ENCODE peak calls at places on chromosomes 6 and 20, in six cellular contexts. One of them, this sample, is unnamed.

GRCh38 chr6:108666656-108667260 is 106.0 kb downstream of the FOXO3 start:
- DNase-seq in lower lobe of right lung: no peak
- DNase-seq in HFFc6: no peak
- DNase-seq in PC-3: no peak
- DNase-seq in Calu3: no peak
- DNase-seq in nephron progenitor cell: no peak
- DNase-seq in this sample: no peak

GRCh38 chr6:16106991-16107787 is 21.7 kb upstream of the MYLIP start:
- DNase-seq in lower lobe of right lung: no peak
- DNase-seq in HFFc6: no peak
- DNase-seq in PC-3: no peak
- DNase-seq in Calu3: no peak
- DNase-seq in nephron progenitor cell: no peak
- DNase-seq in this sample: no peak

GRCh38 chr20:51547951-51548350 is 5.4 kb upstream of the NFATC2 start:
- DNase-seq in lower lobe of right lung: no peak
- DNase-seq in HFFc6: no peak
- DNase-seq in PC-3: no peak
- DNase-seq in Calu3: no peak
- DNase-seq in nephron progenitor cell: no peak
- DNase-seq in this sample: no peak

GRCh38 chr20:63387917-63388316 is 26.8 kb upstream of the CHRNA4 start:
- DNase-seq in lower lobe of right lung: no peak
- DNase-seq in HFFc6: no peak
- DNase-seq in PC-3: no peak
- DNase-seq in Calu3: no peak
- DNase-seq in nephron progenitor cell: no peak
- DNase-seq in this sample: no peak

GRCh38 chr6:75830959-75831885 is 82.2 kb downstream of the MYO6 start:
- DNase-seq in lower lobe of right lung: no peak
- DNase-seq in HFFc6: peak
- DNase-seq in PC-3: no peak
- DNase-seq in Calu3: no peak
- DNase-seq in nephron progenitor cell: no peak
- DNase-seq in this sample: no peak

GRCh38 chr6:132445201-132445951 is 44.1 kb upstream of the MOXD1 start:
- DNase-seq in lower lobe of right lung: no peak
- DNase-seq in HFFc6: peak
- DNase-seq in PC-3: peak
- DNase-seq in Calu3: no peak
- DNase-seq in nephron progenitor cell: no peak
- DNase-seq in this sample: no peak

GRCh38 chr6:46473866-46474265 is 17.4 kb downstream of the RCAN2 start:
- DNase-seq in lower lobe of right lung: no peak
- DNase-seq in HFFc6: peak
- DNase-seq in PC-3: no peak
- DNase-seq in Calu3: no peak
- DNase-seq in nephron progenitor cell: no peak
- DNase-seq in this sample: no peak

GRCh38 chr20:51262240-51262639 is 239.3 kb upstream of the KCNG1 start:
- DNase-seq in lower lobe of right lung: no peak
- DNase-seq in HFFc6: no peak
- DNase-seq in PC-3: no peak
- DNase-seq in Calu3: no peak
- DNase-seq in nephron progenitor cell: no peak
- DNase-seq in this sample: no peak

GRCh38 chr20:62352402-62353288 is 14.5 kb downstream of the LAMA5 start:
- DNase-seq in lower lobe of right lung: no peak
- DNase-seq in HFFc6: no peak
- DNase-seq in PC-3: peak
- DNase-seq in Calu3: no peak
- DNase-seq in nephron progenitor cell: no peak
- DNase-seq in this sample: no peak

DNA sequence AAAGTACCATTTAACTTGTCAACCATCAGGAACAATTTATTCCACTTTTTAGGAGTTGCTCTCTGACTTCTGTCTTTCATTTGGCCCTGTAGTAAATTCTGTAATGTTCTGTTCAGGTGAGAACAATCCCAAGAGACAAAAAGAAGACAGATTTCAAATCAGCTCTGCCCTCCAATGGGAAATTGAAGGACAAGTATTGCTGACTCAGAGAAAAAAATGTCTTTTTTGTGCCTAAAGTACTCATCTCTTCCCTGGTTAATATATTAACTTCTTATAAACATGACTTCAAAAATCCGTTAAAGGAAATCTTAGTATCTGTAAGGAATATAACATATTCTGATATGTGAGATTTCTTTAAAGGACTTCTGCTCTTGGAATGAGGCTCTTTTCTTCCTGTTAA is 38.6 kb upstream of the SCGN start:
- DNase-seq in lower lobe of right lung: no peak
- DNase-seq in HFFc6: no peak
- DNase-seq in PC-3: no peak
- DNase-seq in Calu3: no peak
- DNase-seq in nephron progenitor cell: no peak
- DNase-seq in this sample: no peak
- TF ChIP-seq CTCF in lower lobe of right lung: no peak
- TF ChIP-seq CTCF in HFFc6: no peak
- TF ChIP-seq CTCF in PC-3: no peak
- TF ChIP-seq CTCF in Calu3: no peak
- TF ChIP-seq CTCF in nephron progenitor cell: no peak
- TF ChIP-seq CTCF in this sample: no peak

GRCh38 chr20:38472513-38473352 is at the start of gene RALGAPB:
- DNase-seq in lower lobe of right lung: peak
- DNase-seq in HFFc6: peak
- DNase-seq in PC-3: peak
- DNase-seq in Calu3: peak
- DNase-seq in nephron progenitor cell: peak
- DNase-seq in this sample: peak

GRCh38 chr20:38477747-38478146 is 5.1 kb downstream of the RALGAPB start:
- DNase-seq in lower lobe of right lung: no peak
- DNase-seq in HFFc6: no peak
- DNase-seq in PC-3: no peak
- DNase-seq in Calu3: no peak
- DNase-seq in nephron progenitor cell: no peak
- DNase-seq in this sample: no peak

GRCh38 chr20:38471245-38471644 is 1.4 kb upstream of the RALGAPB start:
- DNase-seq in lower lobe of right lung: no peak
- DNase-seq in HFFc6: no peak
- DNase-seq in PC-3: no peak
- DNase-seq in Calu3: no peak
- DNase-seq in nephron progenitor cell: no peak
- DNase-seq in this sample: no peak

GRCh38 chr20:38471987-38472512 is 593 bp upstream of the RALGAPB start:
- DNase-seq in lower lobe of right lung: no peak
- DNase-seq in HFFc6: no peak
- DNase-seq in PC-3: no peak
- DNase-seq in Calu3: no peak
- DNase-seq in nephron progenitor cell: no peak
- DNase-seq in this sample: no peak

DNA sequence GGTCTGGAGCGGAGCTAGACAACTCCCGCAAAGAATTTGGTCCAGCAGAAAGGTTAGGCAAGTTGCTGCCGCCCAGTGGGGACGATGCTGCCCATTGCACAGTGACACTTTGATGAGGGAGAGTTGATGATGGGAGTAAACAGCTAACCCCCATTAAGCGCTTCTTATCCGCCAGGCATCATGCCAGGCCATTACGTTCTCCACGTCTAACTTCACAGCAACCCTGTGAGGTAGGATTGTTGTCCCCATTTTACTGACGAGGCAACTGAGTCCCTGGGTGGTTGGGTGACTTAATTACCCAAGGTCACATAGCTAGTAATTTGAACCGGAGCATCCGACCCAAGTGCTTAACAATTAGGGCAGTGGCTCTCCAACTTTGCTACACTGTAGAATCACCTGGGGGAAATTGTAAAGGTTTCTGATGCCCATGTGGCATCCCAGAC is 731 bp downstream of the RALGAPB start:
- DNase-seq in lower lobe of right lung: no peak
- DNase-seq in HFFc6: peak
- DNase-seq in PC-3: peak
- DNase-seq in Calu3: no peak
- DNase-seq in nephron progenitor cell: no peak
- DNase-seq in this sample: no peak
- TF ChIP-seq CTCF in lower lobe of right lung: no peak
- TF ChIP-seq CTCF in HFFc6: peak
- TF ChIP-seq CTCF in PC-3: peak
- TF ChIP-seq CTCF in Calu3: no peak
- TF ChIP-seq CTCF in nephron progenitor cell: no peak
- TF ChIP-seq CTCF in this sample: no peak

DNA sequence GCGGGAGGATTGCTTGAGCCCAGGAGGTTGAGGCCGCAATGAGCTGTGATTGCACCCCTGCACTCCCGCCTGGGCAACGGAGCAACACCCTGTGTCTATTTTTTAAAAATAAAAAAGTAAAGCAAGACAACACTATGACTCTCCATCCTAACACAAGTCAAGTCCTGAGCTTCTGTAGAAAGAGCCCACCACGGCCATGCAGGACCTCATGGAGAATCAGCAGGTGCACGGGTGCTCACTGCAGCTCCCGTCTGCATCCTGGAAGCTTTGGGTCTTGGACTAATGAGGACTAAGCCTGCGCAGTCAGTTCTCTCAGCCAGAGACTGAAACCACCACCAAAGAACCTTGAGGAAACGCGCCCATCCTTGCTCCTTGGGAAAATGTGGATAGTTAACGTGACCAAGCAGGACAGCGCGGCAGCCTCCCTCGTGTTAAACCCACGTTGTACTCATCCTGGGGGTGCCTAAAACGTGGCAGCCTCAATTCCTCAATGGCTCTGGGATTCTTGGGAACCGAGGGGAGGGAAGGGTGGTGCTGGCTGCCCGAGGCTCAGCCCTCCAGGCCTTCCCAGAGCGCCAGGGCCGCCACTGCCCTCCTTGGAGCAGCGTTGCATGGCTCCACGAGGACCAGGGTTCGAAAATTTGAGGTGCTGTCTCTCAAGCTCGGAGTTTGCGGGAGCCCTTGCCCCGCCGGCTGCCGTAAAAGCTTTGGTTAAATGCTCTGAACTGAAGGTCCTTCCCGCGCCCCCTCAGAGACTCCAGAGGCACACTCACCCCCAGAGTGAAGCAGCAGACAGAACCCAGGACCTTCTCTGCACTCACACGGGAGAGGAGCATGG is 29.0 kb downstream of the DLL1 start:
- DNase-seq in lower lobe of right lung: no peak
- DNase-seq in HFFc6: no peak
- DNase-seq in PC-3: no peak
- DNase-seq in Calu3: no peak
- DNase-seq in nephron progenitor cell: no peak
- DNase-seq in this sample: no peak
- TF ChIP-seq CTCF in lower lobe of right lung: no peak
- TF ChIP-seq CTCF in HFFc6: no peak
- TF ChIP-seq CTCF in PC-3: no peak
- TF ChIP-seq CTCF in Calu3: no peak
- TF ChIP-seq CTCF in nephron progenitor cell: no peak
- TF ChIP-seq CTCF in this sample: no peak

GRCh38 chr6:135743476-135743875 is 108.0 kb upstream of the PDE7B start:
- DNase-seq in lower lobe of right lung: no peak
- DNase-seq in HFFc6: no peak
- DNase-seq in PC-3: no peak
- DNase-seq in Calu3: no peak
- DNase-seq in nephron progenitor cell: no peak
- DNase-seq in this sample: no peak
- TF ChIP-seq CTCF in lower lobe of right lung: no peak
- TF ChIP-seq CTCF in HFFc6: peak
- TF ChIP-seq CTCF in PC-3: no peak
- TF ChIP-seq CTCF in Calu3: no peak
- TF ChIP-seq CTCF in nephron progenitor cell: peak
- TF ChIP-seq CTCF in this sample: no peak

DNA sequence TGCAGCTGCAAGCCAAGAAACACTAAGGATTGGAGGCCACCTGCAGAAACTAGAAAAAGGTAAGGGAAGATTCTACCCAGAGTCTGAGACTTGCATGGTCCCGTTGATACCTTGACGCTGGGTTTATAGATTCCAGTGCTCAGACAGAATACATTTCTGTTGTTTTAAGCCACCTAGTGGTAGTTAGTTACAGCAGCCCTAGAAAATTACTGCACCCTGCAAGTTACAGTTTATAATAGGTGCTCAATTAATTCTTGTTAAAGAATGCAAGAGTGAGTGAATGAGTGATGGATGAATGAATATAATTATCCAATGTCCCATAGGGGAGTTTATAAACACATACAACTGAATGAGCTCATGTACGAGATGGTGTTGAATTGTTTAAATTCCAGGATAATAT is 453.1 kb upstream of the SLC35B3 start:
- DNase-seq in lower lobe of right lung: no peak
- DNase-seq in HFFc6: no peak
- DNase-seq in PC-3: peak
- DNase-seq in Calu3: no peak
- DNase-seq in nephron progenitor cell: no peak
- DNase-seq in this sample: no peak
- TF ChIP-seq CTCF in lower lobe of right lung: peak
- TF ChIP-seq CTCF in HFFc6: peak
- TF ChIP-seq CTCF in PC-3: peak
- TF ChIP-seq CTCF in Calu3: no peak
- TF ChIP-seq CTCF in nephron progenitor cell: peak
- TF ChIP-seq CTCF in this sample: peak

GRCh38 chr20:53626584-53626983 is 32.9 kb upstream of the ZNF217 start:
- DNase-seq in lower lobe of right lung: no peak
- DNase-seq in HFFc6: no peak
- DNase-seq in PC-3: no peak
- DNase-seq in Calu3: no peak
- DNase-seq in nephron progenitor cell: no peak
- DNase-seq in this sample: no peak

GRCh38 chr20:53623127-53623453 is 29.5 kb upstream of the ZNF217 start:
- DNase-seq in lower lobe of right lung: no peak
- DNase-seq in HFFc6: no peak
- DNase-seq in PC-3: no peak
- DNase-seq in Calu3: no peak
- DNase-seq in nephron progenitor cell: no peak
- DNase-seq in this sample: no peak

GRCh38 chr20:53621482-53622246 is 28.0 kb upstream of the ZNF217 start:
- DNase-seq in lower lobe of right lung: no peak
- DNase-seq in HFFc6: peak
- DNase-seq in PC-3: peak
- DNase-seq in Calu3: peak
- DNase-seq in nephron progenitor cell: no peak
- DNase-seq in this sample: no peak

GRCh38 chr20:53622247-53623114 is 28.8 kb upstream of the ZNF217 start:
- DNase-seq in lower lobe of right lung: no peak
- DNase-seq in HFFc6: no peak
- DNase-seq in PC-3: no peak
- DNase-seq in Calu3: no peak
- DNase-seq in nephron progenitor cell: no peak
- DNase-seq in this sample: no peak

DNA sequence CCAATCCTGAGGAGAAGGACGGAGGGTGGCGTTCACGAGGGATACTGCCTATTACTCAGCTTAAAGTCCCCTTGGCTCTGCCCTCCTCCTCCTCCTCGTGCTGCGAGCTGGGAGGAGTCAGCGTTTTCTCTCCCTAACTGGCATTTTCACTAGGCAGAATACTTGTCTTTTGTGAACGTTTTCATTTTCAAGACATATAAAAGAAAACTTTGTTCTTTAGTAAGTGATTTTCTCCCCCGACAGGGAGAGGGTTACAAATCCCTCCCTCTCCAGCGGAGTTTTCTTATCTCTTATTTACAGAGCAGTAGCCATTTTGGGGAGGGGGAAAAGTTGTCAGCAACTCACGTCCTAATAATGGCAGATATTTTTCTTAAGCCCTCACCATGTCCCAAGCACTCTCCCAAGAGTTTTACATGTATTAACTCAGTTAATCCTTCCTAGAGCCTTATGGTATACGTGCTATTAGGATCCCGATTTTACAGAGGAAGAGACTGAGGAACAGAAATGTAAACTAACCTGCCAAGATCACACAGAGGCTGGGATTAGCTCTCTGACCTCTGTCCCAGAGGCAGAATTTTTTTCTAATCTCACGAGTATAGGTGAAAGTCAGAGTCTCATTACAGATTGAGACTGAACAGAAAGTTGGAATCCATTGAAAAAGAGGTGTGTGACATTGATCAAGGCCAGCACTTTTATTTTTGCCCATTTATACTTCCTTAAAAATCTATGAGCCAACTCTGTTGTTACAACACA is 30.0 kb upstream of the ZNF217 start:
- DNase-seq in lower lobe of right lung: no peak
- DNase-seq in HFFc6: peak
- DNase-seq in PC-3: peak
- DNase-seq in Calu3: peak
- DNase-seq in nephron progenitor cell: peak
- DNase-seq in this sample: peak
- TF ChIP-seq CTCF in lower lobe of right lung: peak
- TF ChIP-seq CTCF in HFFc6: peak
- TF ChIP-seq CTCF in PC-3: peak
- TF ChIP-seq CTCF in Calu3: no peak
- TF ChIP-seq CTCF in nephron progenitor cell: no peak
- TF ChIP-seq CTCF in this sample: no peak